ENCODE peak calls at places on chromosomes 5 and 9, in eight cellular contexts. E is cardiac fibroblast; G is stimulated activated naive B cell treated with anti-CD40 and anti-IgM and Interleukin-4, amounts not matched to agents 10 μg/mL and 1 μg/mL and 100 μg/mL, for 72 hours; J is GM06990; L is lower leg skin; Q is NCI-H2171 treated with DMSO at 0.1 percent for 48 hours; O is stimulated activated CD4-positive, alpha-beta T cell treated with anti-CD3 and anti-CD28 coated beads, Interleukin-15, amount 100 ng/mL, for 48 hours; Z is fibroblast of the aortic adventitia. D is an unnamed sample.

GRCh38 chr9:64773491-64773931 is 511.5 kb downstream of the FOXD4L5 start:
- DNase-seq in J (peak; percentile 20), L (peak; percentile 77), G (no peak), O (no peak), Z (no peak), E (peak; percentile 0), Q (no peak), D (no peak)

GRCh38 chr9:122158202-122158601 is 1.4 kb downstream of the NDUFA8 start:
- DNase-seq in Z (peak; percentile 52), L (no peak), J (peak; percentile 9), E (peak; percentile 61), Q (peak; percentile 16), G (no peak), O (no peak), D (no peak)

GRCh38 chr5:6347673-6348072 is 30.7 kb downstream of the MED10 start:
- DNase-seq in E (no peak), J (no peak), O (no peak), Z (no peak), Q (no peak), G (no peak), L (no peak), D (no peak)

GRCh38 chr5:181237758-181238385 is 5.8 kb downstream of the RACK1 start:
- DNase-seq in L (no peak), G (no peak), E (no peak), Z (no peak), O (no peak), Q (no peak), J (no peak), D (no peak)

GRCh38 chr9:108434036-108434435 is 421.8 kb downstream of the ACTL7B start:
- DNase-seq in Q (no peak), Z (peak; percentile 21), L (no peak), O (no peak), G (no peak), E (no peak), J (no peak), D (no peak)

GRCh38 chr5:177447611-177448243 is 1.1 kb downstream of the PRR7 start:
- DNase-seq in L (no peak), J (no peak), Z (peak; percentile 74), O (no peak), G (no peak), E (peak; percentile 72), Q (no peak), D (no peak)

GRCh38 chr5:80933061-80933460 is 27.1 kb upstream of the RASGRF2 start:
- DNase-seq in Q (no peak), G (no peak), Z (no peak), O (no peak), L (no peak), E (no peak), J (no peak), D (no peak)

GRCh38 chr9:126412945-126413344 is 86.3 kb downstream of the MVB12B start:
- DNase-seq in G (no peak), Q (no peak), E (no peak), O (no peak), Z (no peak), L (no peak), J (no peak), D (no peak)

GRCh38 chr5:124544366-124545055 is 201.9 kb downstream of the ZNF608 start:
- DNase-seq in J (peak; percentile 66), Z (no peak), L (no peak), Q (no peak), O (no peak), G (peak; percentile 57), E (peak; percentile 20), D (no peak)

GRCh38 chr9:126114409-126114760 is 212.2 kb upstream of the MVB12B start:
- DNase-seq in Z (no peak), G (no peak), L (peak; percentile 71), J (no peak), E (no peak), Q (no peak), O (no peak), D (no peak)

GRCh38 chr5:44506561-44506960 is 117.3 kb upstream of the FGF10 start:
- DNase-seq in G (no peak), Z (no peak), J (no peak), L (no peak), O (no peak), E (no peak), Q (peak; percentile 19), D (no peak)

GRCh38 chr5:8150791-8151190 is 281.8 kb downstream of the MTRR start:
- DNase-seq in G (no peak), L (no peak), J (no peak), Z (no peak), Q (no peak), E (no peak), O (no peak), D (no peak)

GRCh38 chr5:157912621-157913325 is 53.8 kb upstream of the CLINT1 start:
- DNase-seq in E (no peak), G (peak; percentile 47), O (no peak), Q (no peak), L (no peak), J (peak; percentile 78), Z (no peak), D (no peak)

GRCh38 chr9:74742792-74743389 is 144.8 kb downstream of the TRPM6 start:
- DNase-seq in Z (peak; percentile 51), E (peak; percentile 52), Q (no peak), L (no peak), O (peak; percentile 9), G (no peak), J (no peak), D (no peak)

GRCh38 chr9:72168075-72168474 is 18.8 kb downstream of the GDA start:
- DNase-seq in Z (no peak), O (no peak), Q (no peak), J (no peak), L (no peak), E (no peak), G (no peak), D (no peak)

GRCh38 chr9:87850405-87850804 is 32.3 kb upstream of the SPATA31E1 start:
- DNase-seq in O (no peak), Z (peak; percentile 89), L (no peak), Q (no peak), J (no peak), G (no peak), E (peak; percentile 88), D (no peak)

GRCh38 chr5:115601709-115602584 is at the start of gene TICAM2:
- DNase-seq in L (peak; percentile 92), J (peak; percentile 84), E (peak; percentile 73), Z (peak; percentile 67), Q (peak; percentile 10), O (peak; percentile 40), G (peak; percentile 72), D (peak; percentile 60)

GRCh38 chr5:5066276-5067186 is 73.6 kb upstream of the ADAMTS16 start:
- DNase-seq in O (no peak), Q (no peak), J (no peak), Z (peak; percentile 2), G (no peak), E (no peak), L (no peak), D (no peak)

GRCh38 chr9:75169623-75170022 is 81.3 kb downstream of the OSTF1 start:
- DNase-seq in J (no peak), E (peak; percentile 83), Q (no peak), L (no peak), G (no peak), O (no peak), Z (peak; percentile 78), D (no peak)

GRCh38 chr5:145975001-145975360 is 38.6 kb downstream of the SH3RF2 start:
- DNase-seq in G (no peak), O (no peak), Z (no peak), Q (no peak), J (no peak), L (no peak), E (no peak), D (no peak)

GRCh38 chr5:99004960-99005359 is 76.2 kb upstream of the CHD1 start:
- DNase-seq in E (no peak), Z (no peak), J (peak; percentile 69), L (no peak), O (peak; percentile 10), Q (no peak), G (peak; percentile 68), D (no peak)

GRCh38 chr5:180160215-180160614 is 48.8 kb downstream of the RASGEF1C start:
- DNase-seq in G (no peak), Z (no peak), Q (no peak), O (no peak), J (no peak), E (no peak), L (no peak), D (no peak)

GRCh38 chr9:16431666-16432065 is 438.8 kb downstream of the BNC2 start:
- DNase-seq in Q (no peak), O (no peak), G (no peak), Z (no peak), L (no peak), E (no peak), J (no peak), D (no peak)

GRCh38 chr9:112120046-112120373 is 55.1 kb downstream of the SUSD1 start:
- DNase-seq in J (no peak), Z (no peak), Q (no peak), E (no peak), G (no peak), O (no peak), L (peak; percentile 28), D (no peak)

GRCh38 chr5:76813982-76814562 is 4.8 kb upstream of the F2RL1 start:
- DNase-seq in O (no peak), G (no peak), Q (no peak), Z (peak; percentile 77), E (peak; percentile 85), L (no peak), J (no peak), D (no peak)

GRCh38 chr5:82335807-82336206 is 57.7 kb upstream of the RPS23 start:
- DNase-seq in O (no peak), E (peak; percentile 52), G (no peak), Z (peak; percentile 49), J (no peak), L (no peak), Q (no peak), D (no peak)